ENCODE peak calls at places on chromosomes 16 and 17, in seven cellular contexts. U is neural progenitor cell, L is Panc1, W is endodermal cell, O is H9, B is SJSA1, H is tibial nerve. Y is an unnamed sample.

GRCh38 chr16:88010971-88011483 is 59.8 kb downstream of the BANP start:
- DNase-seq in W (peak), B (no peak), O (no peak), U (no peak), L (no peak), H (no peak), Y (no peak)

GRCh38 chr17:28567604-28568003 is 3.7 kb downstream of the PIGS start:
- DNase-seq in H (no peak), O (no peak), U (no peak), B (no peak), W (peak), L (no peak), Y (no peak)

GRCh38 chr16:82062645-82063058 is 27.6 kb downstream of the HSD17B2 start:
- DNase-seq in B (no peak), O (no peak), W (no peak), H (no peak), L (no peak), U (no peak), Y (no peak)

GRCh38 chr17:44005865-44006580 is 1.6 kb downstream of the NAGS start:
- DNase-seq in H (no peak), O (peak), B (no peak), W (peak), L (no peak), U (peak), Y (no peak)

GRCh38 chr16:53511403-53512280 is 8.6 kb upstream of the AKTIP start:
- DNase-seq in H (no peak), L (no peak), B (no peak), U (no peak), W (peak), O (no peak), Y (no peak)

GRCh38 chr16:9258423-9259051 is 167.1 kb downstream of the HAPSTR1 start:
- DNase-seq in W (peak), B (no peak), U (peak), O (peak), L (peak), H (no peak), Y (peak)

GRCh38 chr17:57001541-57001940 is 23.6 kb downstream of the SCPEP1 start:
- DNase-seq in W (peak), L (no peak), U (no peak), H (no peak), O (no peak), B (no peak), Y (no peak)

GRCh38 chr16:53792161-53792951 is 88.4 kb downstream of the FTO start:
- DNase-seq in U (no peak), L (no peak), O (no peak), H (no peak), B (no peak), W (no peak), Y (no peak)

GRCh38 chr17:6506679-6507231 is 49.6 kb downstream of the PITPNM3 start:
- DNase-seq in L (no peak), W (peak), U (no peak), H (no peak), B (peak), O (no peak), Y (no peak)

GRCh38 chr16:22692034-22692433 is 121.9 kb upstream of the HS3ST2 start:
- DNase-seq in O (no peak), B (no peak), W (no peak), U (no peak), L (no peak), H (no peak), Y (no peak)

GRCh38 chr17:55295411-55296170 is 30.8 kb downstream of the HLF start:
- DNase-seq in H (peak), B (peak), L (peak), W (peak), U (peak), O (peak), Y (peak)

DNA sequence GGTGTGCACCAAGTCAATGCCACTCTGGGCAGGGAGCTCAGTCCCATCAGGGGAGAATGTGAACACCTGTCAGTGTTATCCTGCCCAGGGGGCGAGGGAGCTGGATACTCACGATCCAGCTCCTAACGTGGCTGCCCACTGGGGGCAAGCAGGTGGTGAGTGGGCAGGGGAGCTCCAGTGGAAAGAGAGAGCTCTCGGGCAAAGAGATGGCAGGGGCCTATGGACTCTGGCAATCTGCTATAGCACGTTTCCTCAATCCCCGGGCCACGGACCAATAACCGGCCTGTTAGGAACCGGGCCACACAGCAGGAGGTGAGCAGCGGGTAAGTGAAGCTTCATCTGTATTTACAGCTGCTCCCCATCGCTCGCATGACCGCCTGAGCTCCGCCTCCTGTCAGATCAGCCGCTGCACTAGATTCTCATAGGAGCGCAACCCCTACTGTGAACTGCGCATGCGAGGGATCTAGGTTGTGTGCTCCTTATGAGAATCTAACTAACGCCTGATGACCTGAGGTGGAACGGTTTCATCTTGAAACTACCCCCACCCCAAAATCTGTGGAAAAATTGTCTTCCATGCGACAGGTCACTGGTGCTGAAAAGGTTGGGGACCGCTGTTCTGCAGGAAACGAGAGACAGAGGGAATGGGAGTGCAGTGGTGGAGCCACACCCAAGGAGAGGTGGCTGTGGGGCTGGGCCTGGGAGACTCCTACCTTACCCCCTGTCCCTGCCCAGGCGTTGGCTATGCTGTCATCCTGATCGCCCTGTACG is 15.6 kb downstream of the SLC6A2 start:
- DNase-seq in W (no peak), B (no peak), U (no peak), H (no peak), L (no peak), O (no peak), Y (no peak)
- H3K27ac ChIP-seq in W (no peak), B (no peak), U (no peak), H (no peak), L (no peak), O (no peak), Y (no peak)

DNA sequence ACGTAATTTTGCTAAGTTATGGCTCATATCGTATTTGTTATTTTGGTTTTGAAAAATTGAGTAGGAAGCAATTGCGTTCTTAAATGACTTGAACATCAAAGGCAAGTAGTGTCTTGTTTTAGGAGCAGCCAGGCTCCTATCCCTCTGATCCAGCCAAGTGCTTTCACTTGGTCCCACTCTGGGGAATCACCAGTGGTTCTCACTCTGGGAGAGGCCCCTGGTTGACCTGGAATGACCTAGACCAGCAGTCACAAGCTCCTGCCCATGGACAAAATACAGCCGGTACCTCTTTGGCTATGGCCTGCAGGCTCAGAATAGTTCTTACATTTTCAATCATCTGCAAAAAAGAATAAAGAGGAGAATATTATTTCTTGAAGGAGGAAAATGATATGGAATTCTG is 137.9 kb downstream of the WWOX start:
- DNase-seq in L (no peak), B (no peak), U (no peak), W (no peak), O (no peak), H (no peak), Y (no peak)
- H3K27ac ChIP-seq in L (no peak), B (no peak), U (no peak), W (no peak), O (no peak), H (no peak), Y (no peak)

GRCh38 chr16:64440421-64440831 is 681.4 kb downstream of the CDH11 start:
- DNase-seq in W (no peak), H (no peak), U (no peak), O (no peak), B (peak), L (peak), Y (no peak)
- H3K27ac ChIP-seq in W (no peak), H (peak), U (no peak), O (no peak), B (peak), L (no peak), Y (no peak)

GRCh38 chr16:52407778-52408177 is 139.2 kb downstream of the TOX3 start:
- DNase-seq in L (no peak), O (no peak), H (no peak), W (no peak), B (no peak), U (no peak), Y (no peak)
- H3K27ac ChIP-seq in L (no peak), O (no peak), H (no peak), W (no peak), B (no peak), U (no peak), Y (no peak)

GRCh38 chr17:1201132-1201702 is 21.4 kb upstream of the ABR start:
- DNase-seq in O (no peak), B (no peak), U (no peak), W (no peak), L (no peak), H (no peak), Y (no peak)

GRCh38 chr17:1197781-1198490 is 18.2 kb upstream of the ABR start:
- DNase-seq in H (peak), W (no peak), O (no peak), L (no peak), B (no peak), U (no peak), Y (no peak)

GRCh38 chr17:1200440-1200839 is 20.7 kb upstream of the ABR start:
- DNase-seq in H (no peak), W (no peak), U (no peak), L (no peak), O (no peak), B (no peak), Y (no peak)

GRCh38 chr17:1196946-1197345 is 17.2 kb upstream of the ABR start:
- DNase-seq in L (no peak), H (no peak), U (no peak), W (no peak), B (no peak), O (no peak), Y (no peak)

GRCh38 chr17:1197379-1197778 is 17.6 kb upstream of the ABR start:
- DNase-seq in L (no peak), H (no peak), B (no peak), W (no peak), O (no peak), U (no peak), Y (no peak)
- H3K27ac ChIP-seq in L (no peak), H (peak), B (no peak), W (no peak), O (no peak), U (no peak), Y (peak)

DNA sequence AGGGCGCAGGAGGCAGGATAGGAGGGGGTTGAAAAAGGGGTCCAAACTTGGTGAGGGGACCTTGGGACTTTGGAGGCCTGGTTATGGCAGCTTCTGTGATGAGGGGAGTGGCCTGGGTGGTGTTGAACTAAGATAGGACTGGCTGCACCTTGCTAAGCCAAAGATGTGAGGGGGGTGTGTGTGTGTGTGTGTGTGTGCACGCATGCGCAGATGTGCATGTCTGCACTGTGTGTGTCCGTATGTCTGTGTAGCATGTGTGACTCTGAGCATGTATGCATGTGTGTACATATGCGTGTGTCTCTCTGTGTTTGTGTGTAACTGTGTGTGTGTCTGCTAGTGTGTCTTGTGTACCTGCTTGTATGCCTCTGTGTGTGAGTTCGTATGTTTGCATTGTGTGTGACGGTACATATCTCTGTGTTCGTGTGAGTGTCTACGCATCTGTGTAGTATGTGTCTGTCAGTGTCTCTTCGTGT is 4.1 kb downstream of the SLC16A5 start:
- DNase-seq in O (no peak), B (no peak), W (peak), H (no peak), L (no peak), U (no peak), Y (no peak)
- H3K27ac ChIP-seq in O (no peak), B (no peak), W (no peak), H (peak), L (peak), U (peak), Y (no peak)

DNA sequence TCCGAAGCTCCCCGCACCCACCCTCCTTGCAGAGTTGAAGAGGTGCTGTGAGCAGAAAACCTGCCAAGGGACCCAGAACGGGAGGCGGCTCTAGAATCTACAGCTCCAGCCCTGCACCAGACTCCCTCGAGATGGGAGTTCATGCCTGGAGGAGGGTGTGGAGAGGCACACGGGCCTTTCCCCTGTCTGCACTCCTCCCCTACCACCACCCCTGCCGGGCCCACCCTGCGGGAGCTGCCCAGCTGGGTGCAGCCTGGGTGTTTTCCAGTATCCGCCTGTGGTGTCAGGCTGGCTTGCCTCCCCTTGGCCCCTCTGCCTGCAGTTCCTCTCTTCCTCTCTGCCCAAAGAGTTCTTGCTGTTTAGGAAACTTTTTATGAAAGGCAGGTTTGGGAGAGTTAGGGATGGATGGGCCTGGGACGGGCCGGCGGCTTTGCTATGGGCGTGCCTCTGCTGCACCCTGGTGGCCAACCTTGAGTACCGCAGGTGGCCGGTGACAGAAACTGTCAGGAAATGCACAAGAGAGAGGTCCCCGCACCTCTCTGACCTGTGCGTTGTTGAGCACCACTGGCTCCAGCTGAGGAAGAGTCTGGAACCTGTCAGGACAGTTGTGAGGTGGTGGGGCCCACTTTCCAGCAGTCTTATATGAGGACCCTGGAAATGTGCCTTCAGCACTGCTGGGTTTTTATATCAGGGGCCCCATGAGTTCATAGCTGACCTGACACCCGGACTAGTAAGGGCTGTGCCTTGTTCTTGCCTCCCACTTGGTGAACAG is 354.1 kb downstream of the SEC14L1 start:
- DNase-seq in W (peak), B (peak), O (peak), H (peak), U (peak), L (peak), Y (peak)
- H3K27ac ChIP-seq in W (no peak), B (no peak), O (no peak), H (peak), U (no peak), L (no peak), Y (no peak)

DNA sequence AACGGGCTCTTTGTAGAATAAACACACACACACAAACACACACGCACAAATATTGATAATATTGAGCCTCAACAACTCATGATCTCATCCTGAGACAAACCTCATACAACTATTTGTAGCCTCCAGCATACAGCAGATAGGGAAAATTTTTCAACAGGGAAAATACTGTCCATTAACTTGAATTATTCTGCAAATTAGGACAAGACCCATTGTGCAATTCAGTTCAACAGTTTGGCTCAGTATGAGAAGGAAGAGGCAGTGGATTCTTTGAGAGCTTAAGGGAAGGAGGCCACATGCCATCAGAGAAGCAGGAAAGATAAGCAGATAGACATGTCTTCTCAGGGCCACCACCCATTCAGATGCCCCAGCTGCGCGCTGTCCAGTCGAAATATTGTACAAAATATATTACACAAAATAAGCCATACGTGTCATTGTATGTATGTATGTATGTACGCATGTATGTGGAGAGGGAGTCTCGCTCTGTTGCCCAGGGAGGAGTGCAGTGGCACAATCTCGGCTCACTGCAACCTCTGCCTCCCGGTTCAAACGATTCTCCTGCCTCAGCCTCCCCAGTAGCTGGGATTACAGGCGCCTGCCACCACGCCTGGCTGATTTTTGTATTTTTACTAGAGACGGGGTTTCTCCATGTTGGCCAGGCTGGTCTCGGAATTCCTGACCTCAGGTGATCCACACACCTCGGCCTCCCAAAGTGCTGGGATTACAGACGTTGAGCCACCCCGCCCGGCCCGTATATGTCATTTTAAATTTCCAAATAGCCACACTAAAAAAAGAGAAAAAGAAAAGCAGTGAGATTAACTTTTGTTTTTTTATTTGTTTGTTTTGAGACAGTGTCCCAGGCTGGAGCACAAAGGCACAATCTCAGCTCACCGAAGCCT is 1.8 kb downstream of the ZC3H7A start:
- DNase-seq in W (no peak), U (no peak), L (no peak), B (no peak), H (no peak), O (no peak), Y (no peak)
- H3K27ac ChIP-seq in W (no peak), U (peak), L (peak), B (no peak), H (peak), O (no peak), Y (peak)